ENCODE peak calls at places on chromosomes 12 and 14, in six cellular contexts. P is CD4-positive, alpha-beta memory T cell; H is naive thymus-derived CD4-positive, alpha-beta T cell; V is activated CD8-positive, alpha-beta memory T cell treated with anti-CD3 and anti-CD28 coated beads, Interleukin-2, amount 50 U/mL, for 48 hours; L is M059J; C is activated B cell treated with CpG ODN at 0.5 μM for 24 hours. E is an unnamed sample.

GRCh38 chr12:51746416-51746815 is 102.1 kb downstream of the FIGNL2 start:
- DNase-seq in P (no peak), H (no peak), V (no peak), L (no peak), C (no peak), E (no peak)

GRCh38 chr14:59032821-59033220 is 155.6 kb upstream of the DAAM1 start:
- DNase-seq in P (no peak), H (no peak), V (no peak), L (peak), C (no peak), E (no peak)

GRCh38 chr12:67910360-67911292 is 78.6 kb upstream of the IFNG-AS1 start:
- DNase-seq in P (no peak), H (no peak), V (no peak), L (peak), C (no peak), E (peak)

GRCh38 chr14:99571303-99571986 is 32.6 kb downstream of the CCDC85C start:
- DNase-seq in P (no peak), H (no peak), V (no peak), L (peak), C (no peak), E (no peak)

GRCh38 chr14:104657114-104657524 is 32.3 kb upstream of the INF2 start:
- DNase-seq in P (no peak), H (no peak), V (no peak), L (no peak), C (peak), E (no peak)

GRCh38 chr14:100856056-100856950 is 30.4 kb downstream of the MEG3 start:
- DNase-seq in P (no peak), H (no peak), V (no peak), L (no peak), C (no peak), E (no peak)

GRCh38 chr12:87816186-87816585 is 213.0 kb downstream of the C12orf50 start:
- DNase-seq in P (no peak), H (no peak), V (no peak), L (peak), C (no peak), E (no peak)

GRCh38 chr14:92384461-92385133 is 61.6 kb downstream of the SLC24A4 start:
- DNase-seq in P (no peak), H (no peak), V (no peak), L (no peak), C (no peak), E (no peak)

GRCh38 chr12:31325524-31325875 is 450 bp downstream of the SINHCAF start:
- DNase-seq in P (no peak), H (no peak), V (no peak), L (no peak), C (no peak), E (no peak)

GRCh38 chr12:95218164-95218851 is 701 bp downstream of the VEZT start:
- DNase-seq in P (peak), H (peak), V (no peak), L (peak), C (no peak), E (peak)

GRCh38 chr12:58639323-58639934 is 280.9 kb downstream of the LRIG3 start:
- DNase-seq in P (no peak), H (no peak), V (no peak), L (peak), C (no peak), E (no peak)

GRCh38 chr12:105601158-105601557 is 270.7 kb downstream of the C12orf75 start:
- DNase-seq in P (no peak), H (no peak), V (no peak), L (peak), C (no peak), E (no peak)

E was measured in ELR.